ENCODE peak calls at places on chromosome 6, in five cellular contexts. Q is H1, I is H9, K is mesenchymal stem cell, W is trophoblast cell. H is an unnamed sample. For H3K4me1, the result is how much of the 10 kb centered on the place peaks cover.

GRCh38 chr6:19731286-19731685 is 105.9 kb upstream of the ID4 start:
- DNase-seq in I (no peak), W (peak), K (peak), Q (no peak), H (no peak)

GRCh38 chr6:28011716-28012115 is 54.7 kb downstream of the OR2B6 start:
- DNase-seq in I (no peak), Q (no peak), K (no peak), W (peak), H (no peak)

GRCh38 chr6:113809818-113810217 is 47.3 kb upstream of the MARCKS start:
- DNase-seq in K (no peak), W (peak), Q (no peak), I (no peak), H (no peak)

GRCh38 chr6:126546771-126547170 is 206.9 kb downstream of the CENPW start:
- DNase-seq in Q (no peak), K (no peak), W (no peak), I (no peak), H (no peak)

GRCh38 chr6:36131517-36132220 is 1.4 kb downstream of the MAPK13 start:
- DNase-seq in K (peak), I (no peak), W (peak), Q (no peak), H (no peak)

GRCh38 chr6:141307309-141307998 is 825.3 kb upstream of the GJE1 start:
- DNase-seq in Q (no peak), W (no peak), K (no peak), I (no peak), H (no peak)

GRCh38 chr6:160015778-160016684 is 47.1 kb downstream of the IGF2R start:
- DNase-seq in W (no peak), K (no peak), Q (no peak), I (no peak), H (no peak)

GRCh38 chr6:150074651-150075416 is 5.9 kb upstream of the ULBP3 start:
- DNase-seq in W (no peak), Q (no peak), K (no peak), I (no peak), H (no peak)

GRCh38 chr6:131093334-131093733 is 30.3 kb upstream of the EPB41L2 start:
- DNase-seq in Q (no peak), I (no peak), W (no peak), K (no peak), H (no peak)

GRCh38 chr6:135534773-135535380 is 37.3 kb upstream of the AHI1 start:
- DNase-seq in I (no peak), W (peak), K (peak), Q (no peak), H (no peak)

GRCh38 chr6:20907486-20908071 is 373.3 kb downstream of the CDKAL1 start:
- DNase-seq in Q (no peak), W (no peak), K (no peak), I (peak), H (no peak)

GRCh38 chr6:128005009-128005408 is 104.2 kb upstream of the THEMIS start:
- DNase-seq in I (no peak), W (no peak), Q (no peak), K (no peak), H (no peak)

GRCh38 chr6:92684386-92684785 is 735.0 kb downstream of the EPHA7 start:
- DNase-seq in I (no peak), K (peak), W (peak), Q (no peak), H (no peak)

GRCh38 chr6:169933839-169934698 is 182.6 kb downstream of the ERMARD start:
- DNase-seq in Q (no peak), W (no peak), K (no peak), I (no peak), H (no peak)

GRCh38 chr6:111030008-111031006 is 48.5 kb downstream of the RPF2 start:
- DNase-seq in Q (no peak), K (no peak), I (no peak), W (no peak), H (no peak)

GRCh38 chr6:23414204-23414501 is 711.9 kb upstream of the NRSN1 start:
- DNase-seq in Q (no peak), W (peak), I (no peak), K (peak), H (no peak)

GRCh38 chr6:166456360-166457156 is 73.8 kb upstream of the MPC1 start:
- DNase-seq in Q (no peak), W (no peak), K (no peak), I (no peak), H (no peak)

GRCh38 chr6:131061771-131062160 is 1.3 kb downstream of the EPB41L2 start:
- DNase-seq in I (no peak), W (peak), Q (no peak), K (peak), H (no peak)

GRCh38 chr6:18528084-18528743 is 141.1 kb downstream of the RNF144B start:
- DNase-seq in W (peak), Q (no peak), I (no peak), K (peak), H (peak)

GRCh38 chr6:53794073-53794719 is 609 bp upstream of the LRRC1 start:
- DNase-seq in K (peak), W (peak), I (peak), Q (no peak), H (no peak)

GRCh38 chr6:131643262-131643631 is 6.1 kb downstream of the ENPP3 start:
- DNase-seq in Q (no peak), I (no peak), K (no peak), W (no peak), H (no peak)

GRCh38 chr6:15157479-15157878 is 88.4 kb upstream of the JARID2 start:
- DNase-seq in W (no peak), I (no peak), K (no peak), Q (no peak), H (no peak)

GRCh38 chr6:10478187-10479040 is 42.7 kb upstream of the GCNT2 start:
- DNase-seq in K (peak), W (peak), I (no peak), Q (no peak), H (peak)

GRCh38 chr6:15522427-15522826 is 140.4 kb downstream of the DTNBP1 start:
- DNase-seq in W (no peak), K (no peak), I (peak), Q (no peak), H (no peak)

GRCh38 chr6:106476326-106477105 is 116.0 kb downstream of the CRYBG1 start:
- DNase-seq in I (no peak), W (no peak), Q (no peak), K (peak), H (no peak)

GRCh38 chr6:11374036-11375010 is 141.9 kb upstream of the NEDD9 start:
- DNase-seq in Q (no peak), W (peak), K (no peak), I (no peak), H (no peak)

GRCh38 chr6:99348823-99349619 is 453 bp downstream of the FAXC start:
- DNase-seq in K (peak), Q (no peak), W (peak), I (peak), H (peak)

DNA sequence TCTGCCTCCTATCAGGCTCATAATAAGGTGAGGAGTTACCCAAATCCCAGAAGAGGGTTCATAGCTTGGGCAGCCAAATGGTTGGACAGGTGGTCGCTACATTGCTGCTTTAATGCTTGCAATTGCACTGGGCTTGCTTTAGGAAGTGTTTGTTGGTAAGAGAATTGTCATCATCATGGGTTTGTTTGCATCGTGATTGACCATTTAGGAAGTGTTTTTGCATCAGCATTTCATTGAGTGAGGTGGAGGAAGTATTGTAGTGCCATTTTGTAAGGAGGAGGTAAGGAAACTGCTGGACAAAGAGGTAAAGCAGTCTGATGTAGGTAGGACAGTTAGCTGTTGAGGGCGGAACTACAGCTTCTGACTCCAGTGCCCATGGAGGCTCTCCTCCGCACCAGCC is 101.5 kb downstream of the ARID1B start:
- DNase-seq in I (no peak), Q (no peak), W (no peak), K (no peak), H (no peak)
- H3K4me1 ChIP-seq in I (under half), Q (under half), W (under half), K (under half), H (under half)

GRCh38 chr6:83827050-83827449 is 26.1 kb upstream of the RIPPLY2 start:
- DNase-seq in W (no peak), Q (no peak), K (peak), I (no peak), H (no peak)

GRCh38 chr6:83824388-83824801 is 28.8 kb upstream of the RIPPLY2 start:
- DNase-seq in K (peak), Q (no peak), I (no peak), W (no peak), H (no peak)

GRCh38 chr6:83822629-83823169 is 30.5 kb upstream of the RIPPLY2 start:
- DNase-seq in K (no peak), W (no peak), I (no peak), Q (no peak), H (no peak)

GRCh38 chr6:83824831-83825230 is 28.3 kb upstream of the RIPPLY2 start:
- DNase-seq in Q (no peak), K (peak), I (no peak), W (no peak), H (no peak)
- H3K18ac ChIP-seq in Q (no peak), K (no peak), I (no peak), W (no peak), H (no peak)

GRCh38 chr6:13673825-13674444 is 37.7 kb downstream of the RANBP9 start:
- DNase-seq in K (no peak), W (no peak), Q (no peak), I (no peak), H (no peak)

GRCh38 chr6:13674533-13675190 is 37.0 kb downstream of the RANBP9 start:
- DNase-seq in Q (no peak), K (no peak), I (no peak), W (peak), H (no peak)

GRCh38 chr6:13672904-13673303 is 38.7 kb downstream of the RANBP9 start:
- DNase-seq in Q (no peak), I (no peak), K (no peak), W (no peak), H (no peak)

GRCh38 chr6:13671742-13672141 is 39.9 kb downstream of the RANBP9 start:
- DNase-seq in Q (no peak), W (no peak), K (no peak), I (no peak), H (no peak)

GRCh38 chr6:13673368-13673767 is 38.3 kb downstream of the RANBP9 start:
- DNase-seq in K (no peak), W (no peak), Q (no peak), I (no peak), H (no peak)
- H2BK12ac ChIP-seq in K (no peak), W (no peak), Q (no peak), I (no peak), H (no peak)

GRCh38 chr6:3356056-3356823 is 97.5 kb downstream of the PSMG4 start:
- DNase-seq in K (peak), W (peak), Q (peak), I (peak), H (peak)

GRCh38 chr6:3353939-3354338 is 95.2 kb downstream of the PSMG4 start:
- DNase-seq in K (no peak), I (no peak), W (no peak), Q (no peak), H (no peak)

GRCh38 chr6:3355358-3356055 is 96.8 kb downstream of the PSMG4 start:
- DNase-seq in K (no peak), I (no peak), Q (no peak), W (peak), H (peak)

GRCh38 chr6:3353504-3353903 is 94.8 kb downstream of the PSMG4 start:
- DNase-seq in K (no peak), W (no peak), Q (no peak), I (no peak), H (no peak)

GRCh38 chr6:3355011-3355357 is 96.2 kb downstream of the PSMG4 start:
- DNase-seq in K (no peak), W (no peak), Q (no peak), I (no peak), H (no peak)
- H3K4me1 ChIP-seq in K (under half), W (under half), Q (under half), I (under half), H (half or more)

GRCh38 chr6:129920103-129920798 is 59.1 kb upstream of the TMEM244 start:
- DNase-seq in I (no peak), Q (no peak), K (peak), W (peak), H (no peak)

GRCh38 chr6:129923520-129923919 is 62.4 kb upstream of the TMEM244 start:
- DNase-seq in K (peak), W (no peak), Q (no peak), I (no peak), H (no peak)

GRCh38 chr6:129921169-129921817 is 60.2 kb upstream of the TMEM244 start:
- DNase-seq in K (no peak), W (no peak), Q (no peak), I (no peak), H (no peak)
- H3K18ac ChIP-seq in K (no peak), W (no peak), Q (no peak), I (no peak), H (no peak)

GRCh38 chr6:29797120-29797519 is 30.5 kb upstream of the HLA-G start:
- DNase-seq in W (peak), I (no peak), K (peak), Q (no peak), H (no peak)
- H2BK12ac ChIP-seq in W (no peak), I (no peak), K (no peak), Q (no peak), H (no peak)

GRCh38 chr6:115360602-115361325 is 699.9 kb downstream of the FRK start:
- DNase-seq in I (no peak), Q (no peak), K (no peak), W (no peak), H (no peak)
- H3K4me1 ChIP-seq in I (under half), Q (under half), K (under half), W (under half), H (under half)

GRCh38 chr6:42547407-42548329 is 16.2 kb upstream of the UBR2 start:
- DNase-seq in K (peak), I (peak), Q (no peak), W (peak), H (peak)
- H3K18ac ChIP-seq in K (peak), I (peak), Q (peak), W (no peak), H (peak)

DNA sequence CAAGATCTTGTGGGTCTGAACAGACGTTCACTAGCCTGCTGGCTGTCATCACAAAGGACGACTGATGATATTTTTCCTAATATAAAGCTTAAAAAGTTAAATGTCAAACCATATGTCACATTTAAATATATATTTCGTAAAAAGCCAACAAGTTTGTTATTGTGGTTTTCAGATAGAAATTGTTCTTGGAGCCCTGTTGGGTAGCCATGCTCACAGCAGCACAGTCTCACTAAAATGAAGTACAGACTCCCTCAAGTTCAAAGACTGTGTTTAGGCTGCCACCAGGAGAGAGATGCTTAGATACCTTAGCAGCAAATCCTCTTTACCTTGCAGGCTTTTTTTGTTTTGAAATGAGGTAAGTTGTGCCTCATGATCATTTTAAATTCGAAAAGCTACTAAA is 17.8 kb downstream of the EEF1E1 start:
- DNase-seq in K (peak), W (no peak), I (no peak), Q (no peak), H (no peak)
- H2BK12ac ChIP-seq in K (peak), W (no peak), I (no peak), Q (no peak), H (no peak)

GRCh38 chr6:52562915-52563314 is 13.9 kb downstream of the TRAM2 start:
- DNase-seq in I (no peak), W (no peak), K (no peak), Q (no peak), H (no peak)
- H3K4me1 ChIP-seq in I (under half), W (under half), K (under half), Q (under half), H (under half)

H was measured in neuronal stem cell.